ENCODE peak calls at places on chromosomes 12 and 14, in eight cellular contexts. T, M, U, O, N, A, F and B are unnamed samples.

GRCh38 chr12:113537041-113537750 is 65.5 kb upstream of the LHX5 start:
- DNase-seq in O (no peak), T (no peak), U (no peak), A (peak; percentile 12), F (no peak), N (no peak), M (no peak), B (no peak)

GRCh38 chr14:98714604-98715003 is 557.4 kb downstream of the BCL11B start:
- DNase-seq in O (no peak), A (no peak), U (no peak), T (no peak), M (no peak), N (no peak), F (no peak), B (no peak)

GRCh38 chr14:54747616-54748015 is 155.0 kb downstream of the GCH1 start:
- DNase-seq in A (no peak), T (no peak), O (peak; percentile 54), N (no peak), U (no peak), M (no peak), F (no peak), B (no peak)

GRCh38 chr14:104554608-104555401 is 24.8 kb upstream of the C14orf180 start:
- DNase-seq in U (no peak), N (no peak), T (no peak), M (no peak), A (no peak), F (no peak), O (no peak), B (no peak)

GRCh38 chr14:99231850-99232401 is 40.1 kb downstream of the BCL11B start:
- DNase-seq in M (no peak), A (no peak), U (peak; percentile 62), N (no peak), F (no peak), O (no peak), T (no peak), B (no peak)

GRCh38 chr14:90960818-90961217 is 99.6 kb downstream of the RPS6KA5 start:
- DNase-seq in U (no peak), O (no peak), F (no peak), T (no peak), M (no peak), A (no peak), N (no peak), B (no peak)

GRCh38 chr12:66371982-66372381 is 69.7 kb downstream of the HELB start:
- DNase-seq in T (no peak), U (no peak), M (no peak), O (no peak), F (no peak), A (no peak), N (no peak), B (no peak)

GRCh38 chr14:76498976-76499375 is 123.0 kb downstream of the ESRRB start:
- DNase-seq in U (no peak), F (no peak), T (no peak), A (no peak), O (no peak), M (no peak), N (no peak), B (no peak)

GRCh38 chr14:63795532-63795931 is 57.3 kb upstream of the SYNE2 start:
- DNase-seq in U (no peak), F (no peak), M (no peak), O (no peak), T (no peak), N (no peak), A (no peak), B (no peak)

GRCh38 chr14:57769863-57770523 is 95.9 kb downstream of the SLC35F4 start:
- DNase-seq in U (no peak), M (no peak), F (no peak), O (no peak), A (no peak), N (no peak), T (no peak), B (no peak)

GRCh38 chr12:124507188-124508109 is 60.0 kb downstream of the NCOR2 start:
- DNase-seq in F (no peak), T (no peak), O (peak; percentile 32), N (no peak), U (peak; percentile 76), A (no peak), M (no peak), B (no peak)

GRCh38 chr12:103677905-103678304 is 90.8 kb downstream of the STAB2 start:
- DNase-seq in T (no peak), N (no peak), O (no peak), A (no peak), U (no peak), M (no peak), F (no peak), B (no peak)

GRCh38 chr12:32446306-32447119 is 47.2 kb downstream of the FGD4 start:
- DNase-seq in F (no peak), U (no peak), A (no peak), M (no peak), N (no peak), O (no peak), T (no peak), B (no peak)

GRCh38 chr14:43934102-43934501 is 573.0 kb downstream of the FSCB start:
- DNase-seq in O (no peak), M (no peak), A (no peak), F (no peak), U (no peak), T (no peak), N (no peak), B (no peak)

GRCh38 chr12:110742718-110743570 is at the start of gene PPP1CC:
- DNase-seq in U (peak; percentile 98), F (peak; percentile 94), N (peak; percentile 81), M (peak; percentile 48), O (peak; percentile 84), T (peak; percentile 92), A (peak; percentile 99), B (peak; percentile 77)

GRCh38 chr14:87999282-87999681 is 5.7 kb upstream of the GPR65 start:
- DNase-seq in F (no peak), U (no peak), N (no peak), O (no peak), A (no peak), M (no peak), T (no peak), B (no peak)

GRCh38 chr14:45377201-45377600 is 124.2 kb upstream of the MIS18BP1 start:
- DNase-seq in N (no peak), T (no peak), O (no peak), U (no peak), F (no peak), M (no peak), A (no peak), B (no peak)

GRCh38 chr14:55048900-55049437 is 2.5 kb upstream of the MAPK1IP1L start:
- DNase-seq in T (no peak), O (no peak), M (no peak), U (peak; percentile 67), N (no peak), A (no peak), F (no peak), B (no peak)

GRCh38 chr14:21104448-21105060 is 3.7 kb downstream of the TMEM253 start:
- DNase-seq in F (peak; percentile 75), N (peak; percentile 55), T (peak; percentile 60), O (peak; percentile 76), U (peak; percentile 91), M (peak; percentile 55), A (peak; percentile 82), B (peak; percentile 43)

GRCh38 chr14:58477653-58478052 is 50.1 kb downstream of the KIAA0586 start:
- DNase-seq in T (no peak), U (no peak), F (no peak), O (no peak), A (no peak), N (no peak), M (no peak), B (no peak)

GRCh38 chr14:36580856-36581831 is 1.3 kb downstream of the NKX2-8 start:
- DNase-seq in U (peak; percentile 37), F (peak; percentile 28), O (peak; percentile 34), N (no peak), T (no peak), M (no peak), A (no peak), B (no peak)

GRCh38 chr12:9669534-9669933 is at the start of gene CLEC2D:
- DNase-seq in M (no peak), A (no peak), F (peak; percentile 64), T (peak; percentile 71), O (no peak), N (no peak), U (no peak), B (no peak)

GRCh38 chr14:47917344-47917954 is 242.0 kb upstream of the MDGA2 start:
- DNase-seq in N (peak; percentile 28), M (no peak), O (peak; percentile 19), A (peak; percentile 68), U (peak; percentile 58), T (no peak), F (no peak), B (no peak)

GRCh38 chr14:47278233-47278842 is 397.1 kb downstream of the MDGA2 start:
- DNase-seq in O (peak; percentile 1), N (peak; percentile 25), T (no peak), A (peak; percentile 80), M (no peak), F (peak; percentile 46), U (peak; percentile 71), B (peak; percentile 2)